ENCODE peak calls at places on chromosomes 1 and 21, in seven cellular contexts. K is GM23338, T is HCT116, A is A549, Y is K562, I is GM12878, Z is SK-N-SH. O is an unnamed sample.

GRCh38 chr1:21329209-21329844 is 39.1 kb upstream of the ECE1 start:
- DNase-seq in K (peak; percentile 73), T (peak; percentile 62), A (no peak), Y (no peak), I (no peak), Z (no peak), O (no peak)

GRCh38 chr1:211133393-211133840 is 531 bp downstream of the KCNH1 start:
- DNase-seq in K (peak; percentile 62), T (no peak), A (no peak), Y (no peak), I (no peak), Z (peak; percentile 69), O (no peak)

GRCh38 chr1:9061949-9062555 is 7.4 kb downstream of the SLC2A5 start:
- DNase-seq in K (no peak), T (no peak), A (no peak), Y (no peak), I (no peak), Z (no peak), O (no peak)

GRCh38 chr21:26409735-26410134 is 163.4 kb downstream of the CYYR1 start:
- DNase-seq in K (no peak), T (no peak), A (no peak), Y (no peak), I (no peak), Z (peak; percentile 27), O (no peak)

GRCh38 chr1:68213843-68214242 is 18.5 kb downstream of the WLS start:
- DNase-seq in K (no peak), T (no peak), A (no peak), Y (no peak), I (no peak), Z (peak; percentile 22), O (no peak)

GRCh38 chr1:186055846-186056245 is 319.2 kb downstream of the TPR start:
- DNase-seq in K (no peak), T (no peak), A (no peak), Y (no peak), I (no peak), Z (no peak), O (no peak)

GRCh38 chr1:89198081-89198480 is 661 bp downstream of the GBP4 start:
- DNase-seq in K (peak; percentile 21), T (no peak), A (no peak), Y (no peak), I (no peak), Z (no peak), O (no peak)

GRCh38 chr1:204457665-204458064 is 36.9 kb downstream of the PIK3C2B start:
- DNase-seq in K (no peak), T (no peak), A (no peak), Y (no peak), I (no peak), Z (no peak), O (no peak)

GRCh38 chr1:244112646-244113045 is 61.6 kb downstream of the ZBTB18 start:
- DNase-seq in K (no peak), T (no peak), A (no peak), Y (no peak), I (no peak), Z (no peak), O (no peak)

GRCh38 chr1:23634840-23635642 is 56.6 kb upstream of the RPL11 start:
- DNase-seq in K (peak; percentile 77), T (peak; percentile 56), A (peak; percentile 77), Y (peak; percentile 87), I (peak; percentile 66), Z (peak; percentile 84), O (peak; percentile 67)

GRCh38 chr1:244216836-244217235 is 165.8 kb downstream of the ZBTB18 start:
- DNase-seq in K (no peak), T (no peak), A (no peak), Y (no peak), I (no peak), Z (no peak), O (no peak)

GRCh38 chr1:230047114-230047865 is 19.7 kb upstream of the GALNT2 start:
- DNase-seq in K (peak; percentile 87), T (peak; percentile 6), A (peak; percentile 15), Y (no peak), I (no peak), Z (no peak), O (no peak)

GRCh38 chr1:193181985-193182384 is 4.4 kb downstream of the B3GALT2 start:
- DNase-seq in K (no peak), T (no peak), A (no peak), Y (peak; percentile 8), I (no peak), Z (no peak), O (no peak)

GRCh38 chr1:116764466-116764896 is 10.3 kb downstream of the CD2 start:
- DNase-seq in K (no peak), T (no peak), A (no peak), Y (no peak), I (peak; percentile 37), Z (no peak), O (no peak)

GRCh38 chr1:156372876-156373275 is 3.9 kb downstream of the RHBG start:
- DNase-seq in K (no peak), T (no peak), A (no peak), Y (no peak), I (no peak), Z (no peak), O (no peak)

GRCh38 chr1:69129538-69129937 is 438.2 kb upstream of the LRRC7 start:
- DNase-seq in K (no peak), T (no peak), A (no peak), Y (no peak), I (no peak), Z (no peak), O (no peak)

GRCh38 chr1:61853545-61853944 is 111.3 kb downstream of the PATJ start:
- DNase-seq in K (no peak), T (no peak), A (no peak), Y (peak; percentile 6), I (no peak), Z (peak; percentile 31), O (no peak)

GRCh38 chr1:72397786-72398185 is 115.4 kb upstream of the NEGR1 start:
- DNase-seq in K (no peak), T (no peak), A (no peak), Y (no peak), I (no peak), Z (no peak), O (no peak)

GRCh38 chr1:238892612-238893011 is 493.8 kb upstream of the CHRM3 start:
- DNase-seq in K (no peak), T (no peak), A (no peak), Y (no peak), I (no peak), Z (no peak), O (peak; percentile 82)

GRCh38 chr1:226823643-226824042 is 46.8 kb upstream of the PSEN2 start:
- DNase-seq in K (no peak), T (no peak), A (no peak), Y (no peak), I (no peak), Z (no peak), O (no peak)

GRCh38 chr1:25562928-25563283 is 19.5 kb downstream of the LDLRAP1 start:
- DNase-seq in K (no peak), T (no peak), A (no peak), Y (no peak), I (no peak), Z (no peak), O (no peak)
- H3K4me1 ChIP-seq in K (peaks cover 14% of the 10 kb centered on the region), T (peaks cover 26% of the 10 kb centered on the region), A (no peaks in the 10 kb centered on the region), Y (peaks cover 5% of the 10 kb centered on the region), I (peaks cover 18% of the 10 kb centered on the region), Z (peaks cover 15% of the 10 kb centered on the region), O (peaks cover 2% of the 10 kb centered on the region)

GRCh38 chr21:46648539-46648938 is 13.1 kb downstream of the PRMT2 start:
- DNase-seq in K (no peak), T (no peak), A (no peak), Y (no peak), I (no peak), Z (no peak), O (no peak)
- H3K27ac ChIP-seq in K (no peak overlapping the region), T (no peak overlapping the region), A (no peak overlapping the region), Y (no peak overlapping the region), I (no peak overlapping the region), Z (no peak overlapping the region), O (no peak overlapping the region)

GRCh38 chr1:149848340-149848771 is 51.0 kb upstream of the BOLA1 start:
- DNase-seq in K (peak; percentile 3), T (no peak), A (no peak), Y (no peak), I (no peak), Z (no peak), O (no peak)

GRCh38 chr1:149849947-149850360 is 49.4 kb upstream of the BOLA1 start:
- DNase-seq in K (peak; percentile 5), T (no peak), A (no peak), Y (no peak), I (no peak), Z (no peak), O (no peak)

GRCh38 chr1:149846600-149847466 is 52.5 kb upstream of the BOLA1 start:
- DNase-seq in K (peak; percentile 7), T (no peak), A (no peak), Y (no peak), I (no peak), Z (no peak), O (no peak)

GRCh38 chr1:149848811-149849210 is 50.6 kb upstream of the BOLA1 start:
- DNase-seq in K (peak; percentile 3), T (no peak), A (no peak), Y (no peak), I (no peak), Z (no peak), O (no peak)

DNA sequence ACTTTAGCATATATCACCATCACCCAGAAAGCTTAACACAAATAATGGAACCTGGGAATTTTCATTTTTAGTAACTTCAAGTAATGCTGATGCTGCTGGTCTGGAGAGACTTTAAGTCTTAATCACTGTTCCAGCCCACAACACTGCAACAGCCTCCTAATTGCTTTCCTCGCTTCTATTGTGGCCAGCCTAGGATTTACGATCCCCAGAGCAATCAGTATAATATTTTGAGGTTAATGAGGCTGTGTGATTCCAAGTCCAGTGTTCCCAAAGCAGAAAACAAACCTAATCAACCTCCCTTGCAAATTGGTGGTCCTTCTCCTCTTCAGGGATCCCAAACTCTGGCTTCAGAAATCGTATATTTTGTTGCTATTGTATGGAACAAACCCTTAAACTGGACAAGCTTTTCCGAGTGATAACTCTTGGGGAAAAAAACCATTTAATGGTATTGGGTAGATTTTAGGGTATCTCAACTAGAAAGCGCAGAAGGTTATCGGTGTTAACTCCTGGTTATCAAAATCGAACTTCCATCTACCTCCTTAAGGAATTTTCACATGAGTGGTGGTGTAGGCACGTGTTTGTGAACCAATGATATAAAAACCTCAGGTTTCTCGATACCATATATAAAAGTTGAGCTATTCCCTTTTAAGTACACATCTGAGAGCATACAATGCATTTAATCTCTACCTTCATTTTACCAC is 50.0 kb upstream of the BOLA1 start:
- DNase-seq in K (peak; percentile 2), T (no peak), A (no peak), Y (no peak), I (no peak), Z (no peak), O (no peak)
- TF ChIP-seq REST in K (no peak), T (no peak), A (no peak), Y (no peak), I (no peak), Z (no peak), O (no peak)

DNA sequence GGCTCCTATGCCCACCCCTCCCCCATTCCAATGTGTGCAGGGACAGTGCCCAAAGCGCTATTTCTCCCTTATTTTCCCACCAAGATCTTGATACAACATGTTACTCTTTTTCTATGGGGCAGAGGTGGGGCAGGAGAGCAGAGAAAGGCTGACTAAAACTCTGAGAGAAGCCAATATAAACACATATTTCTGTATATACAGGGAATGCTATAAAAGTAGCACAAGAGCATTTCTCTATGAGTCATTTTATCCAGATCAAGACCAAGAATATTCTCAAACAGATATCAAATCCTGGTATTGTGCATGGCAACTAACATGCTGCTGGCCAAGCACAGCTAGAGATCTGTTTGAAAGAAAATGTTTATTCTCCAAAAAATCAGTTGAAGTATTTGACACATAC is 7.3 kb downstream of the WDR26 start:
- DNase-seq in K (no peak), T (no peak), A (no peak), Y (no peak), I (no peak), Z (no peak), O (no peak)
- H3K4me1 ChIP-seq in K (peaks cover 22% of the 10 kb centered on the region), T (peaks cover 7% of the 10 kb centered on the region), A (peaks cover 50% of the 10 kb centered on the region), Y (peaks cover 21% of the 10 kb centered on the region), I (peaks cover 13% of the 10 kb centered on the region), Z (peaks cover 30% of the 10 kb centered on the region), O (peaks cover 31% of the 10 kb centered on the region)